ENCODE peak calls at places on chromosome 16, in five cellular contexts. One of them, this sample, is unnamed. For H3K4me1, the result is how much of the 10 kb centered on the place peaks cover.

GRCh38 chr16:28210264-28210663 is 1.5 kb downstream of the XPO6 start:
- DNase-seq in mesendoderm: no peak
- DNase-seq in MM.1S: no peak
- DNase-seq in heart left ventricle: no peak
- DNase-seq in cardiac muscle cell: no peak
- DNase-seq in this sample: no peak

GRCh38 chr16:27943766-27944165 is 119.7 kb downstream of the GSG1L start:
- DNase-seq in MM.1S: no peak
- DNase-seq in mesendoderm: no peak
- DNase-seq in heart left ventricle: no peak
- DNase-seq in cardiac muscle cell: no peak
- DNase-seq in this sample: no peak

GRCh38 chr16:15808071-15808470 is 48.8 kb downstream of the MYH11 start:
- DNase-seq in heart left ventricle: no peak
- DNase-seq in MM.1S: no peak
- DNase-seq in cardiac muscle cell: no peak
- DNase-seq in mesendoderm: no peak
- DNase-seq in this sample: no peak

GRCh38 chr16:2664522-2665096 is 17.7 kb upstream of the KCTD5 start:
- DNase-seq in MM.1S: no peak
- DNase-seq in cardiac muscle cell: no peak
- DNase-seq in heart left ventricle: no peak
- DNase-seq in mesendoderm: no peak
- DNase-seq in this sample: no peak

GRCh38 chr16:30458561-30459394 is 13.1 kb upstream of the SEPHS2 start:
- DNase-seq in heart left ventricle: peak
- DNase-seq in MM.1S: no peak
- DNase-seq in cardiac muscle cell: no peak
- DNase-seq in mesendoderm: no peak
- DNase-seq in this sample: peak

GRCh38 chr16:19463468-19464315 is 46.0 kb downstream of the TMC5 start:
- DNase-seq in MM.1S: no peak
- DNase-seq in mesendoderm: peak
- DNase-seq in cardiac muscle cell: no peak
- DNase-seq in heart left ventricle: no peak
- DNase-seq in this sample: no peak

GRCh38 chr16:3062553-3062952 is 2.9 kb upstream of the IL32 start:
- DNase-seq in MM.1S: no peak
- DNase-seq in mesendoderm: no peak
- DNase-seq in heart left ventricle: no peak
- DNase-seq in cardiac muscle cell: no peak
- DNase-seq in this sample: no peak

GRCh38 chr16:56428087-56428486 is 2.7 kb upstream of the AMFR start:
- DNase-seq in cardiac muscle cell: no peak
- DNase-seq in heart left ventricle: no peak
- DNase-seq in MM.1S: no peak
- DNase-seq in mesendoderm: no peak
- DNase-seq in this sample: no peak

GRCh38 chr16:23587726-23588125 is 8.4 kb downstream of the NDUFAB1 start:
- DNase-seq in cardiac muscle cell: no peak
- DNase-seq in heart left ventricle: no peak
- DNase-seq in MM.1S: no peak
- DNase-seq in mesendoderm: peak
- DNase-seq in this sample: no peak

GRCh38 chr16:84735846-84736586 is 36.2 kb downstream of the USP10 start:
- DNase-seq in mesendoderm: no peak
- DNase-seq in MM.1S: no peak
- DNase-seq in cardiac muscle cell: no peak
- DNase-seq in heart left ventricle: peak
- DNase-seq in this sample: peak

GRCh38 chr16:9092963-9093477 is 1.6 kb downstream of the HAPSTR1 start:
- DNase-seq in mesendoderm: peak
- DNase-seq in heart left ventricle: peak
- DNase-seq in MM.1S: peak
- DNase-seq in cardiac muscle cell: peak
- DNase-seq in this sample: peak

GRCh38 chr16:88723911-88724310 is 17.6 kb downstream of the CTU2 start:
- DNase-seq in cardiac muscle cell: no peak
- DNase-seq in MM.1S: no peak
- DNase-seq in heart left ventricle: no peak
- DNase-seq in mesendoderm: no peak
- DNase-seq in this sample: no peak

GRCh38 chr16:58010886-58011285 is 9.7 kb downstream of the USB1 start:
- DNase-seq in MM.1S: no peak
- DNase-seq in heart left ventricle: no peak
- DNase-seq in mesendoderm: peak
- DNase-seq in cardiac muscle cell: no peak
- DNase-seq in this sample: no peak

GRCh38 chr16:3013998-3014690 is 1.4 kb downstream of the CLDN9 start:
- DNase-seq in cardiac muscle cell: no peak
- DNase-seq in MM.1S: no peak
- DNase-seq in mesendoderm: no peak
- DNase-seq in heart left ventricle: no peak
- DNase-seq in this sample: no peak

GRCh38 chr16:3112881-3113574 is 642 bp downstream of the ZNF205 start:
- DNase-seq in cardiac muscle cell: no peak
- DNase-seq in heart left ventricle: no peak
- DNase-seq in MM.1S: no peak
- DNase-seq in mesendoderm: no peak
- DNase-seq in this sample: no peak

GRCh38 chr16:11133344-11133921 is 122.6 kb downstream of the SOCS1 start:
- DNase-seq in MM.1S: no peak
- DNase-seq in cardiac muscle cell: peak
- DNase-seq in heart left ventricle: peak
- DNase-seq in mesendoderm: peak
- DNase-seq in this sample: no peak

GRCh38 chr16:77596243-77596642 is 126.1 kb upstream of the NUDT7 start:
- DNase-seq in cardiac muscle cell: no peak
- DNase-seq in MM.1S: no peak
- DNase-seq in mesendoderm: no peak
- DNase-seq in heart left ventricle: no peak
- DNase-seq in this sample: no peak

GRCh38 chr16:22912654-22913053 is 98.7 kb downstream of the HS3ST2 start:
- DNase-seq in cardiac muscle cell: no peak
- DNase-seq in MM.1S: no peak
- DNase-seq in mesendoderm: peak
- DNase-seq in heart left ventricle: no peak
- DNase-seq in this sample: no peak

GRCh38 chr16:19751478-19751877 is 33.4 kb downstream of the IQCK start:
- DNase-seq in MM.1S: no peak
- DNase-seq in heart left ventricle: no peak
- DNase-seq in cardiac muscle cell: no peak
- DNase-seq in mesendoderm: no peak
- DNase-seq in this sample: no peak

GRCh38 chr16:7330709-7331108 is 1.9 kb upstream of the RBFOX1 start:
- DNase-seq in heart left ventricle: no peak
- DNase-seq in MM.1S: no peak
- DNase-seq in cardiac muscle cell: peak
- DNase-seq in mesendoderm: no peak
- DNase-seq in this sample: no peak

GRCh38 chr16:23254338-23254737 is 47.8 kb upstream of the SCNN1B start:
- DNase-seq in MM.1S: no peak
- DNase-seq in heart left ventricle: no peak
- DNase-seq in mesendoderm: peak
- DNase-seq in cardiac muscle cell: peak
- DNase-seq in this sample: no peak

GRCh38 chr16:14232106-14232890 is 161.2 kb downstream of the MRTFB start:
- DNase-seq in mesendoderm: no peak
- DNase-seq in cardiac muscle cell: no peak
- DNase-seq in MM.1S: no peak
- DNase-seq in heart left ventricle: no peak
- DNase-seq in this sample: no peak

GRCh38 chr16:89971495-89972243 is 23.1 kb downstream of the DEF8 start:
- DNase-seq in mesendoderm: no peak
- DNase-seq in cardiac muscle cell: no peak
- DNase-seq in heart left ventricle: no peak
- DNase-seq in MM.1S: no peak
- DNase-seq in this sample: no peak

GRCh38 chr16:82653550-82654511 is 27.1 kb downstream of the CDH13 start:
- DNase-seq in heart left ventricle: no peak
- DNase-seq in cardiac muscle cell: peak
- DNase-seq in MM.1S: peak
- DNase-seq in mesendoderm: peak
- DNase-seq in this sample: peak

GRCh38 chr16:81940781-81941560 is 70.3 kb downstream of the SDR42E1 start:
- DNase-seq in mesendoderm: peak
- DNase-seq in cardiac muscle cell: peak
- DNase-seq in heart left ventricle: no peak
- DNase-seq in MM.1S: no peak
- DNase-seq in this sample: no peak

GRCh38 chr16:17271687-17272086 is 199.1 kb downstream of the XYLT1 start:
- DNase-seq in heart left ventricle: no peak
- DNase-seq in MM.1S: no peak
- DNase-seq in mesendoderm: no peak
- DNase-seq in cardiac muscle cell: peak
- DNase-seq in this sample: no peak

GRCh38 chr16:24518498-24518897 is 20.9 kb upstream of the RBBP6 start:
- DNase-seq in mesendoderm: no peak
- DNase-seq in heart left ventricle: no peak
- DNase-seq in cardiac muscle cell: no peak
- DNase-seq in MM.1S: no peak
- DNase-seq in this sample: no peak

GRCh38 chr16:4494746-4495490 is 18.7 kb downstream of the HMOX2 start:
- DNase-seq in cardiac muscle cell: no peak
- DNase-seq in heart left ventricle: no peak
- DNase-seq in mesendoderm: peak
- DNase-seq in MM.1S: no peak
- DNase-seq in this sample: no peak

GRCh38 chr16:30069575-30070462 is 4.3 kb downstream of the ALDOA start:
- DNase-seq in MM.1S: no peak
- DNase-seq in mesendoderm: no peak
- DNase-seq in cardiac muscle cell: peak
- DNase-seq in heart left ventricle: peak
- DNase-seq in this sample: no peak

GRCh38 chr16:75340715-75341500 is 89.5 kb upstream of the BCAR1 start:
- DNase-seq in MM.1S: no peak
- DNase-seq in heart left ventricle: no peak
- DNase-seq in cardiac muscle cell: peak
- DNase-seq in mesendoderm: peak
- DNase-seq in this sample: no peak

GRCh38 chr16:66561381-66562080 is 4.7 kb upstream of the CMTM1 start:
- DNase-seq in MM.1S: no peak
- DNase-seq in cardiac muscle cell: no peak
- DNase-seq in mesendoderm: no peak
- DNase-seq in heart left ventricle: no peak
- DNase-seq in this sample: no peak

GRCh38 chr16:66563574-66564334 is 2.5 kb upstream of the CMTM1 start:
- DNase-seq in MM.1S: no peak
- DNase-seq in cardiac muscle cell: no peak
- DNase-seq in mesendoderm: no peak
- DNase-seq in heart left ventricle: no peak
- DNase-seq in this sample: no peak

GRCh38 chr16:66562986-66563385 is 3.3 kb upstream of the CMTM1 start:
- DNase-seq in mesendoderm: no peak
- DNase-seq in heart left ventricle: no peak
- DNase-seq in MM.1S: no peak
- DNase-seq in cardiac muscle cell: no peak
- DNase-seq in this sample: no peak

GRCh38 chr16:66560107-66560506 is 6.1 kb upstream of the CMTM1 start:
- DNase-seq in cardiac muscle cell: no peak
- DNase-seq in MM.1S: no peak
- DNase-seq in heart left ventricle: no peak
- DNase-seq in mesendoderm: no peak
- DNase-seq in this sample: no peak

DNA sequence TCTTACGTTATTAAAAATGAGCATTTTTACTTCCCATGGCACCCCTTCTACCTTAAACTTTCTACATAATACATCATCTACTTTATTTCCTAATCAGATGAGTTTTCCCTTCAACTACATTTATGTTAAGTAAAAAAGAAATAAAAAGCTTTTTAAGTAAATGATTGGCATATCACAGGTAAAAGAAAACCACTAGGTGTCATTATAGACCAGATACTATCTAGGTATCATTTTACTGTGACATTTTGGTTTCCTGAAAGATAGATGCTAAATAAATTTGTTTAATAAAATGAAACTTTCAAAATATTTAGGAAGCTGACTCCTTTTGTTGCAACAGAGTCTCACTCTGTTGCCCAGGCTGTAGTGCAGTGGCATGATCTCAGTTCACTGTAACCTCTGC is 3.8 kb upstream of the CMTM1 start:
- DNase-seq in heart left ventricle: no peak
- DNase-seq in MM.1S: no peak
- DNase-seq in cardiac muscle cell: no peak
- DNase-seq in mesendoderm: no peak
- DNase-seq in this sample: no peak
- H3K4me1 ChIP-seq in heart left ventricle: under half
- H3K4me1 ChIP-seq in MM.1S: under half
- H3K4me1 ChIP-seq in cardiac muscle cell: under half
- H3K4me1 ChIP-seq in mesendoderm: under half
- H3K4me1 ChIP-seq in this sample: under half

DNA sequence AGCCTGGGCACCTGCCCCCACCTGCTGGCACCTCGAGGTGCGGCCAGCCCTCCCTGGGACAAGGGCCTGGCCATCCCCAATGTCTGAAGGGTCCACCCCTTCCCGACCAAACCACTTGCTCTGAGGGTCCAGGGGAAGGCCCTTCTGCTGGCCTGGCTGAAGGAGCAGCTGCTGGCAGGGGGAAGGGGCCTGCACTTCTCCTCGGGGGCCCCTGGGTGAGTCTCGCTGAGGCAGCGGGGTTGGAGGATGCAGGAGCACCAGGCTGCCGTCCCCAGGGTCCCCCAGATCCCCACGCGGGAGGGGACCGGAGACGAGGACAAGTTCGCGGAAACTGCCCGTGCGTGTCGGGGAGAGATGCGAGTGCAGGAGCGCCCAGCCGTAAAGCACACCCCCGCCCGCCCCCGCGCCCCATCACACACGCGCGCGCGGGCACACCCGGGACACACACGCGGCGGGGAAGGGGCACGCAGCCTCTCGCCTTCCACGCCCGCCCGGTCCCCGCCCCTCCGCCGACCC is 725 bp upstream of the CACNA1H start:
- DNase-seq in mesendoderm: peak
- DNase-seq in cardiac muscle cell: peak
- DNase-seq in heart left ventricle: peak
- DNase-seq in MM.1S: no peak
- DNase-seq in this sample: peak
- H3K4me3 ChIP-seq in mesendoderm: no peak
- H3K4me3 ChIP-seq in cardiac muscle cell: peak
- H3K4me3 ChIP-seq in heart left ventricle: peak
- H3K4me3 ChIP-seq in MM.1S: no peak
- H3K4me3 ChIP-seq in this sample: peak

DNA sequence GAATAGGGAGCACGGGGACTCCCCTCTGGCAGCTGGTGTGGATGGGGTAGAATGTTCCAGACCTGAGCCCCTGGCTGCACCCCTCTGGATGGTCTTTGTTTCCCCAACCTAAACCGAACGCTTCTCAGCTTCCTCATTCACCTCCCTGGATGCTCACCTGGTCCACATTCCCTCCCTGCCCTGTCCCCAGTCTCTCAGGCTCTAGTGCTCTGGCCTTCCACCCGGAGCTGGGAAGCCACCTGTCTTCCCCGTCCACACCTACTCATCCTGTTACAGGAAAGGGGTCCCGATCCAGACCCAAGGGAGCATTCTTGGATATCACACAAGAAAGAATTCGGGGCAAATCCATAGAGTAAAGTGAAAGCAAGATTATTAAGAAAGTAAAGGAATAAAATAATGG is 73.5 kb downstream of the CYLD start:
- DNase-seq in mesendoderm: no peak
- DNase-seq in MM.1S: no peak
- DNase-seq in heart left ventricle: no peak
- DNase-seq in cardiac muscle cell: no peak
- DNase-seq in this sample: peak
- H3K27ac ChIP-seq in mesendoderm: no peak
- H3K27ac ChIP-seq in MM.1S: no peak
- H3K27ac ChIP-seq in heart left ventricle: no peak
- H3K27ac ChIP-seq in cardiac muscle cell: no peak
- H3K27ac ChIP-seq in this sample: no peak

GRCh38 chr16:86042996-86043725 is 144.2 kb downstream of the IRF8 start:
- DNase-seq in mesendoderm: no peak
- DNase-seq in cardiac muscle cell: no peak
- DNase-seq in heart left ventricle: no peak
- DNase-seq in MM.1S: no peak
- DNase-seq in this sample: no peak
- H3K4me1 ChIP-seq in mesendoderm: under half
- H3K4me1 ChIP-seq in cardiac muscle cell: under half
- H3K4me1 ChIP-seq in heart left ventricle: under half
- H3K4me1 ChIP-seq in MM.1S: under half
- H3K4me1 ChIP-seq in this sample: under half

This sample was measured in CD8-positive, alpha-beta T cell.